ENCODE peak calls at places on chromosomes 16 and 17, in six cellular contexts. One of them, this sample, is unnamed.

GRCh38 chr16:3020604-3021448 is 658 bp downstream of the TNFRSF12A start:
- DNase-seq in A549: peak
- DNase-seq in astrocyte of the cerebellum: peak
- DNase-seq in right lobe of liver: peak
- DNase-seq in progenitor cell of endocrine pancreas: peak
- DNase-seq in neural progenitor cell: peak
- DNase-seq in this sample: no peak

GRCh38 chr17:31313982-31314787 is at the start of gene EVI2B:
- DNase-seq in A549: no peak
- DNase-seq in astrocyte of the cerebellum: no peak
- DNase-seq in right lobe of liver: no peak
- DNase-seq in progenitor cell of endocrine pancreas: no peak
- DNase-seq in neural progenitor cell: no peak
- DNase-seq in this sample: no peak

GRCh38 chr17:33484559-33484958 is 191.5 kb upstream of the ASIC2 start:
- DNase-seq in A549: no peak
- DNase-seq in astrocyte of the cerebellum: no peak
- DNase-seq in right lobe of liver: no peak
- DNase-seq in progenitor cell of endocrine pancreas: no peak
- DNase-seq in neural progenitor cell: no peak
- DNase-seq in this sample: no peak

GRCh38 chr17:31888124-31888523 is 13.4 kb downstream of the UTP6 start:
- DNase-seq in A549: no peak
- DNase-seq in astrocyte of the cerebellum: no peak
- DNase-seq in right lobe of liver: no peak
- DNase-seq in progenitor cell of endocrine pancreas: no peak
- DNase-seq in neural progenitor cell: no peak
- DNase-seq in this sample: peak

GRCh38 chr16:66043326-66043725 is 323.2 kb upstream of the CDH5 start:
- DNase-seq in A549: no peak
- DNase-seq in astrocyte of the cerebellum: no peak
- DNase-seq in right lobe of liver: no peak
- DNase-seq in progenitor cell of endocrine pancreas: no peak
- DNase-seq in neural progenitor cell: no peak
- DNase-seq in this sample: no peak

GRCh38 chr16:67954421-67955196 is 10.7 kb upstream of the LCAT start:
- DNase-seq in A549: no peak
- DNase-seq in astrocyte of the cerebellum: no peak
- DNase-seq in right lobe of liver: peak
- DNase-seq in progenitor cell of endocrine pancreas: no peak
- DNase-seq in neural progenitor cell: no peak
- DNase-seq in this sample: no peak

GRCh38 chr17:82985973-82986372 is 93.4 kb upstream of the METRNL start:
- DNase-seq in A549: no peak
- DNase-seq in astrocyte of the cerebellum: peak
- DNase-seq in right lobe of liver: peak
- DNase-seq in progenitor cell of endocrine pancreas: no peak
- DNase-seq in neural progenitor cell: peak
- DNase-seq in this sample: peak

GRCh38 chr17:32484041-32484461 is 2.7 kb upstream of the CDK5R1 start:
- DNase-seq in A549: no peak
- DNase-seq in astrocyte of the cerebellum: no peak
- DNase-seq in right lobe of liver: no peak
- DNase-seq in progenitor cell of endocrine pancreas: no peak
- DNase-seq in neural progenitor cell: no peak
- DNase-seq in this sample: no peak

GRCh38 chr17:67628580-67629013 is 89.1 kb upstream of the NOL11 start:
- DNase-seq in A549: no peak
- DNase-seq in astrocyte of the cerebellum: no peak
- DNase-seq in right lobe of liver: no peak
- DNase-seq in progenitor cell of endocrine pancreas: no peak
- DNase-seq in neural progenitor cell: peak
- DNase-seq in this sample: peak

GRCh38 chr17:28528329-28529011 is 22.3 kb downstream of the FOXN1 start:
- DNase-seq in A549: no peak
- DNase-seq in astrocyte of the cerebellum: no peak
- DNase-seq in right lobe of liver: no peak
- DNase-seq in progenitor cell of endocrine pancreas: no peak
- DNase-seq in neural progenitor cell: peak
- DNase-seq in this sample: no peak

GRCh38 chr16:87172632-87173031 is 144.6 kb downstream of the C16orf95 start:
- DNase-seq in A549: no peak
- DNase-seq in astrocyte of the cerebellum: no peak
- DNase-seq in right lobe of liver: no peak
- DNase-seq in progenitor cell of endocrine pancreas: no peak
- DNase-seq in neural progenitor cell: peak
- DNase-seq in this sample: no peak

GRCh38 chr16:76038097-76038496 is 239.1 kb upstream of the CNTNAP4 start:
- DNase-seq in A549: no peak
- DNase-seq in astrocyte of the cerebellum: no peak
- DNase-seq in right lobe of liver: no peak
- DNase-seq in progenitor cell of endocrine pancreas: no peak
- DNase-seq in neural progenitor cell: no peak
- DNase-seq in this sample: no peak

GRCh38 chr17:20961551-20961950 is 81.3 kb downstream of the USP22 start:
- DNase-seq in A549: no peak
- DNase-seq in astrocyte of the cerebellum: no peak
- DNase-seq in right lobe of liver: no peak
- DNase-seq in progenitor cell of endocrine pancreas: no peak
- DNase-seq in neural progenitor cell: no peak
- DNase-seq in this sample: no peak

GRCh38 chr16:68784226-68784625 is 47.1 kb downstream of the CDH1 start:
- DNase-seq in A549: no peak
- DNase-seq in astrocyte of the cerebellum: no peak
- DNase-seq in right lobe of liver: no peak
- DNase-seq in progenitor cell of endocrine pancreas: no peak
- DNase-seq in neural progenitor cell: no peak
- DNase-seq in this sample: no peak

GRCh38 chr16:46884513-46885293 is 541 bp downstream of the GPT2 start:
- DNase-seq in A549: no peak
- DNase-seq in astrocyte of the cerebellum: no peak
- DNase-seq in right lobe of liver: peak
- DNase-seq in progenitor cell of endocrine pancreas: no peak
- DNase-seq in neural progenitor cell: peak
- DNase-seq in this sample: no peak

GRCh38 chr17:55454906-55455474 is 33.4 kb upstream of the MMD start:
- DNase-seq in A549: peak
- DNase-seq in astrocyte of the cerebellum: peak
- DNase-seq in right lobe of liver: no peak
- DNase-seq in progenitor cell of endocrine pancreas: no peak
- DNase-seq in neural progenitor cell: no peak
- DNase-seq in this sample: no peak

GRCh38 chr17:39650121-39650579 is 13.2 kb downstream of the STARD3 start:
- DNase-seq in A549: no peak
- DNase-seq in astrocyte of the cerebellum: no peak
- DNase-seq in right lobe of liver: no peak
- DNase-seq in progenitor cell of endocrine pancreas: no peak
- DNase-seq in neural progenitor cell: no peak
- DNase-seq in this sample: no peak

GRCh38 chr17:19250421-19251141 is 13.4 kb downstream of the EPN2 start:
- DNase-seq in A549: no peak
- DNase-seq in astrocyte of the cerebellum: no peak
- DNase-seq in right lobe of liver: no peak
- DNase-seq in progenitor cell of endocrine pancreas: no peak
- DNase-seq in neural progenitor cell: no peak
- DNase-seq in this sample: no peak

GRCh38 chr16:86225905-86226371 is 284.4 kb upstream of the FOXF1 start:
- DNase-seq in A549: no peak
- DNase-seq in astrocyte of the cerebellum: no peak
- DNase-seq in right lobe of liver: no peak
- DNase-seq in progenitor cell of endocrine pancreas: no peak
- DNase-seq in neural progenitor cell: no peak
- DNase-seq in this sample: no peak

GRCh38 chr16:19851476-19851875 is 33.2 kb downstream of the GPRC5B start:
- DNase-seq in A549: no peak
- DNase-seq in astrocyte of the cerebellum: no peak
- DNase-seq in right lobe of liver: no peak
- DNase-seq in progenitor cell of endocrine pancreas: no peak
- DNase-seq in neural progenitor cell: no peak
- DNase-seq in this sample: no peak

GRCh38 chr17:12765544-12765943 is 23.8 kb upstream of the ARHGAP44 start:
- DNase-seq in A549: peak
- DNase-seq in astrocyte of the cerebellum: peak
- DNase-seq in right lobe of liver: no peak
- DNase-seq in progenitor cell of endocrine pancreas: no peak
- DNase-seq in neural progenitor cell: no peak
- DNase-seq in this sample: no peak

GRCh38 chr17:28335959-28336871 is 654 bp downstream of the TNFAIP1 start:
- DNase-seq in A549: peak
- DNase-seq in astrocyte of the cerebellum: peak
- DNase-seq in right lobe of liver: peak
- DNase-seq in progenitor cell of endocrine pancreas: peak
- DNase-seq in neural progenitor cell: peak
- DNase-seq in this sample: no peak

GRCh38 chr16:50246299-50247122 is 19.8 kb upstream of the ADCY7 start:
- DNase-seq in A549: no peak
- DNase-seq in astrocyte of the cerebellum: no peak
- DNase-seq in right lobe of liver: no peak
- DNase-seq in progenitor cell of endocrine pancreas: peak
- DNase-seq in neural progenitor cell: peak
- DNase-seq in this sample: peak

GRCh38 chr16:50244504-50245416 is 21.6 kb upstream of the ADCY7 start:
- DNase-seq in A549: no peak
- DNase-seq in astrocyte of the cerebellum: no peak
- DNase-seq in right lobe of liver: no peak
- DNase-seq in progenitor cell of endocrine pancreas: no peak
- DNase-seq in neural progenitor cell: peak
- DNase-seq in this sample: no peak

GRCh38 chr16:50247123-50247905 is 19.0 kb upstream of the ADCY7 start:
- DNase-seq in A549: no peak
- DNase-seq in astrocyte of the cerebellum: no peak
- DNase-seq in right lobe of liver: no peak
- DNase-seq in progenitor cell of endocrine pancreas: no peak
- DNase-seq in neural progenitor cell: no peak
- DNase-seq in this sample: no peak

GRCh38 chr16:50244140-50244503 is 22.2 kb upstream of the ADCY7 start:
- DNase-seq in A549: no peak
- DNase-seq in astrocyte of the cerebellum: no peak
- DNase-seq in right lobe of liver: no peak
- DNase-seq in progenitor cell of endocrine pancreas: no peak
- DNase-seq in neural progenitor cell: no peak
- DNase-seq in this sample: no peak

DNA sequence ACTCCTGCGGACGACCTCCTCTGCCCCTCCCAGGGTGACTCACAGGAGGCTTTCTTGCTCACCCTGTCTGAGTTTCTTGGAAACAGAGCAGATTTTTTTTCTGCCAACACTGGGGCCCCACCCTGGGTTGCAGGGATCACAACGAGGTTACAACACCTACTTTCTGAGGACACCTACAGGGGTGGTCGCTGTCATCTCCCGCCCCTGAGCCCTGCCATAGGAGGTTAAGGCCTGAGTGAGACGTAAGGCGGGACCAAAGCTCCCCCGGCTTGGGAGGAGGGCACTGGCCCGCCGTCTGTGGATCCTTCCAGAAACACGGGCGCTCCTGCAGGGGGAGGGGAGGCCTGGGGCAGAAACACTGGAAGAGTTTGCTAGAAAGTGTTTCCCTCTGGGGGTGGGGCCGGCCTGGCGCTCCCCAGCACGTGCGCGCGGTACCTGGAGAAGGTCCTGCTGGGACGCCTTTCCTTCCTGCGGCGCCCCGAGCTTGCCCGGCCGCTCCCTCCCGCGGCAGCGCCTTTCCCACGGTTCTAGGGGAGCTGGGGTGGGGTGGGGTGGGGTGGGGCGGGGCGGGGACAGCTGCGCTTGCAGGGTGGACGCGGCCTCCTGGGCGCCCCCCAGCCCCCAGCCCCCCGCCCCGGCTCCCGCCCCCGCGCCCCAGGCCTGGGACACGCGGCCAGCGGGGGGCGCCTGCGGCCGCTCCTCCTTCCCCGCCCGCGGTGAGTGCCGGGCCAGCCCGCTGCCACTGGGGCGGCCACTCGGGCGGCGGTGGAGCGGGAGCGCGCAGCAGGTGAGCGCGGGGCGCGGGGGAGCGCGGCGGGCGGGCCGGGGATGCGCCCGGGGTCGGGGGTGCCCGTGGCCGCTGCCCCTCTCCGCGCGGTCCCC is 20.7 kb upstream of the ADCY7 start:
- DNase-seq in A549: peak
- DNase-seq in astrocyte of the cerebellum: no peak
- DNase-seq in right lobe of liver: peak
- DNase-seq in progenitor cell of endocrine pancreas: peak
- DNase-seq in neural progenitor cell: peak
- DNase-seq in this sample: peak
- TF ChIP-seq CTCF in A549: peak
- TF ChIP-seq CTCF in astrocyte of the cerebellum: no peak
- TF ChIP-seq CTCF in right lobe of liver: no peak
- TF ChIP-seq CTCF in progenitor cell of endocrine pancreas: peak
- TF ChIP-seq CTCF in neural progenitor cell: no peak
- TF ChIP-seq CTCF in this sample: peak

DNA sequence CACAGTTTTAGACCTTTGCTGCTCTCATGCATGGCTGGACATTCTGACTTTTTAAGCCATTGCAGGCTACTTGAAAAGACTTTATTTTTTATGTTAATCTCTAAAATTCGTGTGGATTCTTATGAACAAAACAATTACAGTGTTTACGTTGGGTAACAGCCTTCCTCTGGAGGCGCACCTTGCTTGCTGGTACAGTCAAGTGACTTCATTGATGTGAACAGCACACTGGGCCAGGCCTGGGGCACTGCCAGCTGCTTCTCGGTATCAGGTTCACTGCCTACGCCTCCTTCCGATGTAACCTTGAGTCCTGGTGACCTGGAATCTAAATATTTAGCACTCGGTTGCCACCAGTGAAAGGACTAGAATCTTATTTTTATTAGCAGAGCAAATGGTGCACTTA is 27.8 kb downstream of the MARCHF10 start:
- DNase-seq in A549: no peak
- DNase-seq in astrocyte of the cerebellum: no peak
- DNase-seq in right lobe of liver: no peak
- DNase-seq in progenitor cell of endocrine pancreas: no peak
- DNase-seq in neural progenitor cell: no peak
- DNase-seq in this sample: no peak
- TF ChIP-seq CTCF in A549: no peak
- TF ChIP-seq CTCF in astrocyte of the cerebellum: no peak
- TF ChIP-seq CTCF in right lobe of liver: no peak
- TF ChIP-seq CTCF in progenitor cell of endocrine pancreas: no peak
- TF ChIP-seq CTCF in neural progenitor cell: no peak
- TF ChIP-seq CTCF in this sample: no peak

GRCh38 chr16:4136229-4136813 is 20.1 kb upstream of the ADCY9 start:
- DNase-seq in A549: no peak
- DNase-seq in astrocyte of the cerebellum: no peak
- DNase-seq in right lobe of liver: no peak
- DNase-seq in progenitor cell of endocrine pancreas: peak
- DNase-seq in neural progenitor cell: no peak
- DNase-seq in this sample: no peak
- TF ChIP-seq CTCF in A549: no peak
- TF ChIP-seq CTCF in astrocyte of the cerebellum: no peak
- TF ChIP-seq CTCF in right lobe of liver: no peak
- TF ChIP-seq CTCF in progenitor cell of endocrine pancreas: peak
- TF ChIP-seq CTCF in neural progenitor cell: no peak
- TF ChIP-seq CTCF in this sample: no peak

DNA sequence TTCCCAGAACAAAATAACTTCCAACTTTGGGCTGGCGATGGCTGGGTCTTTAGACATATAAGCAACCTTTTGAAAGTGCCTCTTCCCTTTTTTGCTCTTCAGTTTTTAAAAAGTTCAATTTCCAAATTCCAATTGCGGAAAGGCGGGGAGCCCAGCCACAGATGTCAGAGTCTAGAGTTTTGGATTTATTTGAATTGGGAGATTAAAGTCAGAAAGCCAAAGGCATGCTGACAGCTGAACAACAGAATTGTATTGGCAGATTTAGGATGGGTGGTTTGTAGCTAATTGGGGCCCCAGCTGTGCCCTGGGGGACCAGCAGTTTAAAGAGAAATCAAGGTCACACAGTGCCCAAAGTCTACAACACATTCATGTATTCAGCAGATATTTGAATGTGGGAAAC is 10.5 kb downstream of the YPEL2 start:
- DNase-seq in A549: no peak
- DNase-seq in astrocyte of the cerebellum: no peak
- DNase-seq in right lobe of liver: no peak
- DNase-seq in progenitor cell of endocrine pancreas: no peak
- DNase-seq in neural progenitor cell: no peak
- DNase-seq in this sample: no peak
- TF ChIP-seq CTCF in A549: no peak
- TF ChIP-seq CTCF in astrocyte of the cerebellum: no peak
- TF ChIP-seq CTCF in right lobe of liver: no peak
- TF ChIP-seq CTCF in progenitor cell of endocrine pancreas: no peak
- TF ChIP-seq CTCF in neural progenitor cell: no peak
- TF ChIP-seq CTCF in this sample: no peak

This sample was measured in GM13976.